ENCODE peak calls at places on chromosomes 6 and 20, in four cellular contexts. Z is SK-N-SH, S is H1, K is GM12878. X is an unnamed sample.

GRCh38 chr6:30641048-30641447 is 5.9 kb upstream of the C6orf136 start:
- DNase-seq in Z (no peak), S (no peak), K (no peak), X (no peak)

GRCh38 chr6:3233321-3233720 is 5.9 kb upstream of the TUBB2B start:
- DNase-seq in K (no peak), Z (no peak), S (no peak), X (no peak)

GRCh38 chr6:93389192-93389591 is 30.2 kb downstream of the EPHA7 start:
- DNase-seq in K (no peak), S (no peak), Z (no peak), X (no peak)

GRCh38 chr20:7818477-7818876 is 121.8 kb downstream of the HAO1 start:
- DNase-seq in S (no peak), Z (no peak), K (no peak), X (no peak)

GRCh38 chr6:142819603-142820335 is 125.2 kb downstream of the HIVEP2 start:
- DNase-seq in S (no peak), Z (no peak), K (peak), X (no peak)

GRCh38 chr20:53677447-53678314 is 84.0 kb upstream of the ZNF217 start:
- DNase-seq in K (no peak), S (no peak), Z (no peak), X (peak)

GRCh38 chr20:63831696-63832686 is 927 bp upstream of the ZBTB46 start:
- DNase-seq in S (no peak), Z (peak), K (no peak), X (peak)

GRCh38 chr20:7682916-7683315 is 257.3 kb downstream of the HAO1 start:
- DNase-seq in K (no peak), Z (no peak), S (no peak), X (no peak)

GRCh38 chr20:652611-653109 is 340 bp downstream of the SRXN1 start:
- DNase-seq in Z (no peak), K (no peak), S (no peak), X (no peak)

GRCh38 chr20:2507875-2508630 is 662 bp downstream of the ZNF343 start:
- DNase-seq in S (no peak), K (no peak), Z (peak), X (peak)

GRCh38 chr6:150987371-150987828 is 121.9 kb downstream of the MTHFD1L start:
- DNase-seq in Z (no peak), S (no peak), K (no peak), X (no peak)

DNA sequence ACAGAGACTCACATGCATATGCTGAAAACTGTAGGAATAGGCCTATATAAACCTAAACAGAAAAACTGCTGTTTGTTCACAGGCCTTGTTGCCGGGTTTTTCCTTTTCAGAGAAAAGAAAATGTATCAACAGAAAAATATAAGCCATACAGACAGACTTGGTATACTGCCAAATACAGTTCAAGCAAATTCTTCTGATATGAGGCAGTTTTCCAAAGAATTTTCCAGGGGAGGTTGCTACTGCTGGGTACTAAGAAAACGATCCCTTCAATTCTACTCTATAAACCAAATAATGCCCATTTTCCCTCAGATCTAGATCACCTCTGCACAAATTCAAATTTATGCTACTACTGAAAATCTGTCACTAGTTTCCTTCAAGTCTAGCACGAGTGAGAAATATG is 59.4 kb downstream of the ME1 start:
- DNase-seq in K (no peak), Z (no peak), S (no peak), X (no peak)
- TF ChIP-seq NRF1 in K (no peak), Z (no peak), S (no peak), X (no peak)

DNA sequence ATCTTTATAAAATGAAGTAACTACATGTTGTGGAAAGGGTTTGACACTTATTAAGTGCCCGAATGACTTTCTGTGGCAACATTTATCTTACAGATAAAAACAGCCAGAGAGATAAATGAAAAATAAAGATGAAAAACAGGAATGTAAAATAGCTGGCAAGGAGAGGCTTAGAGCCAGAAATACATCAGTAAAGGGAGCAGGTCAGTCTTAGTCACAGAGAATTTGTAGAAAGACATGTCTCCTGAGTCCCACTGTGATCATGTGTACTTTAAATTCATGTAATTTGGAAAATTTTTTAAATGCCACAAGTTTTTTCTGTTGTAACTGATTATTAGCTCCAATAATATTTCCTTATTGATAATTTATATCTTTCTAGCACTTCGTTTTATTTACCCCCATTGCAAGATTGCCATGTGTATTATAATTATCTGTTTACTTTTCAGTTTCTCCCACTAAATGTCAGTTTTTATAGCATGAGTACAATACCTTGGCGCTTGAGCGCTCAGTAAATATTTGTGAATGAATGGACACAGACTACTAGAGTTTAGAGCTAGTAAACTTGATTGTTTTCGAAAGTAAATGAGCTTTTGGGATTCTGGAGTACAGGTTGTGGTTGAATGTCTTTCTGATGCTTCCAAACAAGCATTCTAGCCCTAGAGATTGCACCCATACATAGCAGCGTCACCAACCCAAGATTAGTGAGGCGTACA is 15.2 kb downstream of the TAB2 start:
- DNase-seq in Z (no peak), K (no peak), S (no peak), X (no peak)
- TF ChIP-seq NRF1 in Z (no peak), K (no peak), S (no peak), X (no peak)

DNA sequence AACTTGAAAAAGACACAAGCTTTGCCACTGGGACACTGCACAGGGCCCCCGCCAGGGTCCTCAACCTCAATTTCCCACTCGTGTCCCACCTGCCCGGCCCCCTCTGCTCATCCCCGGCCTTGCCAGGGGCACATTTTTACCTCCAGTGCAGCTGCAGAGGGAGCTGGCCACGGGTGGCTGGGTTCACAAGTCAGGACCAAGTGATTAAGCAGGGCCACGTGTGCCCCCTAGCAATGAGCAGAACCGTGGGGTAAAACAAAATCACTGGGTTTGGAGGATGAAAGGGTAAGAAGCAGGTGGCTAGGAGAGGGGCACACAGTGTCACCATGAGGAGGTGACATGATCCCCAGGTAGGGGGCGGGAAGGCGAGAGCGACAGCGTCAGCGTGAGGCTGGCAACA is 61.2 kb upstream of the RPS6KA2 start:
- DNase-seq in Z (no peak), K (no peak), S (no peak), X (no peak)
- TF ChIP-seq NRF1 in Z (no peak), K (no peak), S (no peak), X (no peak)

GRCh38 chr6:47680056-47680455 is 18.3 kb upstream of the ADGRF4 start:
- DNase-seq in K (no peak), S (no peak), Z (no peak), X (no peak)
- TF ChIP-seq NRF1 in K (no peak), S (no peak), Z (no peak), X (no peak)

GRCh38 chr20:16284385-16285100 is 288.7 kb downstream of the KIF16B start:
- DNase-seq in Z (no peak), S (no peak), K (no peak), X (no peak)

GRCh38 chr20:16283978-16284377 is 289.3 kb downstream of the KIF16B start:
- DNase-seq in S (no peak), K (no peak), Z (no peak), X (no peak)

GRCh38 chr20:16283307-16283706 is 289.9 kb downstream of the KIF16B start:
- DNase-seq in Z (no peak), K (no peak), S (no peak), X (no peak)

GRCh38 chr20:16280219-16280618 is 293.0 kb downstream of the KIF16B start:
- DNase-seq in S (no peak), Z (no peak), K (no peak), X (no peak)

DNA sequence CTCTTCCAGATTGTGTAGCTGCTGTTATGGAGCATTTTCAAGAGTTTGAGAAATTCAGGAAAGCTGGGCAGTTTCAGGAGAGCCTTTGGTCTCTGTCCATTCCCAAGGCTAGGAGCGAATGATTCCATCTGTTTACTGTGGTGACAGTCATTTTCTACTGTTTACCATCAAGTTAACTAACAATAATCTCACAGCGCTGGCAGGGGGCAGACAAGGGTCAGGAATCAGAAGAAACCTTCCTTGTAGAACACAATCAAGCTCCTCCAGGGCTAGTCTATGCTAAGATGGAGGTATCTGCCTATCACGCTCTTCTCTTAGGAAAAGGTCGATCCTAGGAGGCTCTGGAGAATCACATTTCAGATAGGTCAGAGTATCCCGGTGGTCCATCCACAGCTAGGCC is 293.9 kb downstream of the KIF16B start:
- DNase-seq in S (peak), K (no peak), Z (no peak), X (no peak)
- TF ChIP-seq NRF1 in S (no peak), K (no peak), Z (no peak), X (no peak)

DNA sequence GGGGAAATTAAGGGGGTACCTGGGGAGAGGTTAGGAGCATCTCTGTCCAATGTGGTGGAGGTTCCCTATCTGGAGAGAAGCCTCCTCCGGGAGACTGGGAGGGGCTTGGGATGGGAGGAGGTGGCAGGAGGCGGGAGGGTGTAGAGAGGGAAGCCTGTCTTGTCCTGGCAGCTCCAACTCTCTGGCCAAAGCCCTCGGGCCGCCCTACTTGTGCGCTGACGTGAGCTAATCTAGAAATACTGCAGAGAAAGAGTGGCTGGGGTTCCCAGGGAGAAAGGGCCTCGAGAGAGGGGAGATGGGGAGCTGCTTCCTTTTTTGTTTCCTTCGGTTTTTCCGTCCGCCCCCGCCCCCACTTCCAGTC is 1.6 kb upstream of the SLC32A1 start:
- DNase-seq in K (no peak), S (no peak), Z (peak), X (peak)
- TF ChIP-seq NRF1 in K (no peak), S (no peak), Z (no peak), X (no peak)

DNA sequence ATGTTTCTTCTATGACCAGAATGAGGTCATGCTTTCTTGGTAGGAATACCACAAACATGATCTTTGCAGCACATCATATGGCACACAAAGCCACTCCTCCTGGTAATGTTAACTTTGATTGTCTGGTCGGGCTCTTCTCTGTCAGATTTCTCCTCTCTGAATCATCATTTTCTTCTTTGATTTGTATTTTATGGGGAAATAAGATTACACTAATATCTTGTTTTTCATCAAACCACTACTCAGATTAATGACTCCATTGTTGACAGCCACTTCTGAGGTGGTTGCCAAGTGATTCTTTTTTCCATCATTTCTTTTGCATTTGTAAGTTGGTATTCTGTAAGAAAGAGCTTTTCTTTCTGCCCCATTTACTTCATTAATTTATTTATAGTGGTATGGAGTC is 29.5 kb downstream of the TRMT11 start:
- DNase-seq in S (no peak), K (no peak), Z (no peak), X (no peak)
- TF ChIP-seq NRF1 in S (no peak), K (no peak), Z (no peak), X (no peak)

GRCh38 chr6:18276610-18277009 is 12.3 kb upstream of the DEK start:
- DNase-seq in Z (no peak), S (no peak), K (no peak), X (no peak)
- TF ChIP-seq NRF1 in Z (no peak), S (no peak), K (no peak), X (no peak)

DNA sequence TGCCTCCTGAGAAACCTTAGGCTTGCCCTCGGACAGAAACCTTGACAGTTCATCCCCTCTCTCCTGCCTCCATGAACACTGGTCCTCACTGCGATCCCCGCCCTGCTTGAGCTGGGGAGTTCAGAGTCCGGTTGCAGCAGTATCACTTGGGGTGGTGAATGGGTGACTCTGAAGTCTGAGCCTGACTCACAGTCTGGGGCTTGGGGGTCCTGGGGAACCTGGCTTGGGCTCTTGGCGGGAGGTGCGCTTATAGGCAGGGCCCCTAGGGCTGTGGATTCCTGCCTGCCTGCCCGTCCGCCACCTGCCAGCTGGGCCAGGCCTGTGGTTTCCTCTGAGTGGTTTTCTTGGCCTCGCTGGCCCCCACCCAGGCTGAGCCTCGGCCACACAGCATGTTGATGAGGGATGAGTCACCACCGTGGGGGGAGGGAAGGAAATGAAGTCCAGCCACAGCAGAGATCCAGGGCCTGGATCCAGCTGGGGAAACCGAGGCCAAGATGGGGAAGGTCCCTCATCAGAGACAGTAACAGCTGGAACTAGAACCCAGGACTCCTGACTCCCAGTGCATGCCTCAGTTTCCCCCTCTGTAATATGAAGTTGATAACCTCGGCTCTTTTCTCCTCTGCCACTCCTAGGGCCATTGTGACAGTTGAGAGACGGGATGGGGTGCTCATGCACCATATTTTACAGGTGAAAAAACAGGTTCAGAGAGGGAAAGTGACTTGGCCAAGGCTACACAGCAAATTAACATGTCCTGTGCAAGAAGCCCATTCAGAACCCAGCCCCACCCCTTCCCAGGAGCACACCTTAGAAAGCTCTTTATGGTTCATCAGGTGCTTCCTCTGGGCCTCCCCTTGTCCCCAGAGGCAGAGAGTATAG is 9.2 kb downstream of the FOXS1 start:
- DNase-seq in S (no peak), Z (peak), K (peak), X (peak)
- TF ChIP-seq NRF1 in S (no peak), Z (no peak), K (no peak), X (no peak)